ENCODE peak calls at places on chromosomes 4 and X, in four cellular contexts. N is K562, P is H1, C is HepG2. U is an unnamed sample.

GRCh38 chrX:39855748-39856129 is 242.0 kb downstream of the BCOR start:
- DNase-seq in C (no peak), P (no peak), N (peak), U (peak)

GRCh38 chr4:159177265-159178146 is 74.6 kb downstream of the RAPGEF2 start:
- DNase-seq in P (no peak), C (no peak), N (no peak), U (no peak)

GRCh38 chr4:127783026-127783769 is 1.1 kb downstream of the HSPA4L start:
- DNase-seq in C (peak), P (no peak), N (peak), U (peak)

GRCh38 chr4:2407991-2408342 is 10.5 kb downstream of the ZFYVE28 start:
- DNase-seq in N (no peak), P (no peak), C (no peak), U (no peak)

GRCh38 chr4:985123-985830 is 1.6 kb upstream of the IDUA start:
- DNase-seq in P (no peak), C (peak), N (peak), U (no peak)

GRCh38 chrX:39816871-39817731 is 280.7 kb downstream of the BCOR start:
- DNase-seq in P (peak), N (peak), C (no peak), U (no peak)

GRCh38 chr4:148315049-148315448 is 127.2 kb downstream of the NR3C2 start:
- DNase-seq in C (no peak), N (no peak), P (no peak), U (no peak)

GRCh38 chr4:10762541-10762940 is 78.0 kb upstream of the CLNK start:
- DNase-seq in P (no peak), C (no peak), N (no peak), U (no peak)

GRCh38 chrX:38649227-38649626 is 87.9 kb downstream of the TSPAN7 start:
- DNase-seq in P (no peak), C (no peak), N (peak), U (no peak)

GRCh38 chr4:26985836-26986235 is 125.2 kb downstream of the STIM2 start:
- DNase-seq in C (no peak), P (no peak), N (no peak), U (no peak)

GRCh38 chrX:54785901-54786300 is 12.2 kb downstream of the ITIH6 start:
- DNase-seq in N (no peak), C (peak), P (no peak), U (no peak)

GRCh38 chr4:138831943-138832342 is 183.6 kb upstream of the NOCT start:
- DNase-seq in N (no peak), C (no peak), P (no peak), U (peak)

GRCh38 chrX:104195489-104196084 is 29.3 kb downstream of the FAM199X start:
- DNase-seq in C (peak), P (no peak), N (peak), U (peak)

GRCh38 chrX:14673764-14674163 is 144.4 kb downstream of the GLRA2 start:
- DNase-seq in P (no peak), C (peak), N (no peak), U (peak)
- TF ChIP-seq RNF2 in P (no peak), C (no peak), N (no peak), U (no peak)

GRCh38 chrX:9860826-9861225 is 74.6 kb downstream of the SHROOM2 start:
- DNase-seq in C (no peak), P (no peak), N (no peak), U (no peak)
- TF ChIP-seq RNF2 in C (no peak), P (no peak), N (no peak), U (no peak)

GRCh38 chrX:47515941-47516649 is 33.1 kb upstream of the ZNF41 start:
- DNase-seq in N (no peak), C (no peak), P (no peak), U (no peak)

GRCh38 chrX:47518105-47518504 is 35.1 kb upstream of the ZNF41 start:
- DNase-seq in P (no peak), C (peak), N (no peak), U (no peak)

GRCh38 chrX:47513697-47514085 is 30.7 kb upstream of the ZNF41 start:
- DNase-seq in C (no peak), N (no peak), P (no peak), U (no peak)

DNA sequence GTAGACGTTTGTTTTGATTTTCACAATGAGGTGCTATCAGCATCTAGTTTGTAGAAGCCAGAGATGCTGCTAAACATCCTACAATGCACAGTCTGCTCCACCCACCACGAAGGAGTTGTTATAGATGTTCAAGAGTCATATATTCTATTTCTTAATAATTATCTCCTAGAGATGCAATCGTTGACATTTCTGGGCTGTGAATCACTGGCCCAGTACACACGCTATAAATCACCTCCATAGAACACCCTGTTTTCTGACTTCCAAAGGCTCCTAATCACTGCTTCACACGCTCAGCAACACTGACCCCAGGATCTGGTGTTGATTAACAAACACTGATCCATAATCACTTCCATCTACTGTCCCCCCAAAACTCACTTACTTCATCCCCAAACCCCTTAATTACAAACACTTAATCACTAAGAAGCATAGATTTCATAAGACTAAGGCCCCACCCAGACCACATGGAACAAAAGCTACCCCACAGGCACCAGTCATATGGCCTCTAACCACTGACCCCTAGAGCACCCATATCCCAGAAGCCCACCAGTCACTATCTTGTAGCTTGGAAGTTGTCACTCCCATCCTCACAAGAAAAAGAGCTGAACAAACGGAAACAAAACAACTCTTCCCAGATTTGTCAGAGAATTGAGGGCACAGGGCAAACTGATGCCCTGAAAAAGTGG is 31.7 kb upstream of the ZNF41 start:
- DNase-seq in C (no peak), P (no peak), N (no peak), U (no peak)
- TF ChIP-seq RNF2 in C (no peak), P (no peak), N (no peak), U (no peak)

DNA sequence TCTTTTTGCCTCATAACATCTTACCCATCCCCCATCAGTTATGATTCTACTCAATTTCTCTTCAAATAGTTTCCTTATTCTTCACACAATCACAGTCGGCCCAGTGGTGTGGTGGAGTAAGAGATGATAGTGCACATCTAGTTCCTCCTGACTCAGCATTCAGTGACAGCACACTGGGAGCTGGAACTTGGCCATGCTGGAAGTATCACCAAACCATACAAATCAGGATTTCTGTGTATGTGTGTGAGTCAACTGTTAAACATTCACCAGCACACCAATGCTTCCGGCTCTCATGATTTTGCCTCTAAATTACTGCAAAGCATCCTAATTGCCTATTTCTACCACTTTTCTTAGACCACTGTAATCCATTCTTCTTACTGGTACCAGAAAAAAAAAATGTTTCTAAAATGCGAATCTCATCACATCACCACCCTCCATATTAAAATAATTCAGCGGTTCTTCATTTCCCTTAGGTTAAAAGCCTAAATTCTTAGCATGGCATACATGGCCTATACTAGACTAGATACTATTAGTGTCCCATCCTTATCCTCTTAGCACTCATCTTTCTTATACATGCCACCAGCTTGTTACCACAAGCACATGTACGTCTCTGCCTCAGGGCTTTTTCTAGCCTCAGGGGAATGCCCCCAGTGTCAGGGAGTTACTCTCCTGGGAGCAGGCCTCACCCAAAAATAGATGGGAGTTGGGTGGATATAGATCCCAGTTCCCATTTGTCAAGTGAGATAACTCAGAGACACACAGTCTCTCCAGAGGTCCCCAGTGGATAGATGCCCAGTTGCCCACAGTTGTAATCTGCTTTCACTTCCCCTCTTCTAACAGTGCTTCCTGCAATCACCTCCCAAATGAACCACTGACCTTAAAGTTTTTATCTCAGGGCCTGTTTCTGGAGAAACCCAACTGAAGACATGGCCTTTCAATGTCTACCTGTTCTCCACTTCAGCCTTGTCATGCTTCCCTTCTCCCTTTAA is 49.2 kb upstream of the DDX53 start:
- DNase-seq in P (no peak), N (no peak), C (no peak), U (no peak)
- TF ChIP-seq RNF2 in P (no peak), N (no peak), C (no peak), U (no peak)

GRCh38 chrX:10971176-10971575 is 140.0 kb upstream of the HCCS start:
- DNase-seq in C (no peak), N (no peak), P (no peak), U (no peak)
- TF ChIP-seq RNF2 in C (no peak), N (no peak), P (no peak), U (no peak)

DNA sequence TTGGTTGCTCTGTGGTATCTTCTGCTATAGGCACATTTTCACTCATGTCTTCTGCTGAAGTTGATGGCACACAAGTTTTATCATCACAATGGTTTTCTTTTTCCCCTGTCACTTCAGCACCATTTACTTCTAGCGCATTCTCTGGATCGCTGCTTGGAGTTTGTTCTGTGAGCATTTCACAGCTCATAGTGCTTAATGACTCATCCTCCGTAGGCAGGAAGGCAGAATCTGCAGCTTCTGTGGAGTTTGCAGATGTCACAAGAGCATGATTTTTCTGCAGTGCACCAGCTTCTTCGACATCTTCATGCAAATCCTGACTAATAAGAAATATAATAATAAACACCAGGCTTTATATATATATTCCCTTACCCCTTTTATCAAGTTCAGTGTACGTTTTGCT is 83.6 kb downstream of the CHM start:
- DNase-seq in C (peak), P (no peak), N (no peak), U (peak)
- TF ChIP-seq RNF2 in C (no peak), P (no peak), N (no peak), U (no peak)

GRCh38 chr4:98506462-98507132 is 151.8 kb downstream of the TSPAN5 start:
- DNase-seq in C (no peak), P (no peak), N (peak), U (peak)
- TF ChIP-seq RNF2 in C (no peak), P (no peak), N (no peak), U (no peak)

U was measured in A549.